ENCODE peak calls at places on chromosomes 6 and 20, in four cellular contexts. S is fibroblast of the aortic adventitia, G is cardiac fibroblast, X is body of pancreas. H is an unnamed sample.

GRCh38 chr6:170262481-170263088 is 28.3 kb downstream of the DLL1 start:
- DNase-seq in G (no peak), X (no peak), S (no peak), H (no peak)

GRCh38 chr20:53676987-53677386 is 83.3 kb upstream of the ZNF217 start:
- DNase-seq in X (no peak), S (no peak), G (no peak), H (no peak)

GRCh38 chr20:56393133-56393472 is 658 bp downstream of the CSTF1 start:
- DNase-seq in G (no peak), X (no peak), S (peak; percentile 25), H (no peak)

GRCh38 chr6:39420300-39421265 is 98.1 kb upstream of the KCNK16 start:
- DNase-seq in X (peak; percentile 74), S (no peak), G (peak; percentile 26), H (no peak)

GRCh38 chr20:4685923-4686221 is 35.8 kb upstream of the PRND start:
- DNase-seq in S (no peak), G (no peak), X (no peak), H (no peak)

GRCh38 chr6:87482382-87482781 is 9.6 kb downstream of the SLC35A1 start:
- DNase-seq in S (no peak), G (no peak), X (no peak), H (no peak)

GRCh38 chr6:144036064-144036873 is 28.2 kb upstream of the PLAGL1 start:
- DNase-seq in X (peak; percentile 17), S (peak; percentile 60), G (peak; percentile 52), H (peak; percentile 32)

GRCh38 chr6:151389640-151390275 is 1.6 kb downstream of the ZBTB2 start:
- DNase-seq in G (peak; percentile 79), X (peak; percentile 69), S (peak; percentile 77), H (peak; percentile 87)

GRCh38 chr20:25984933-25985332 is 288.3 kb upstream of the ZNF337 start:
- DNase-seq in X (peak; percentile 16), G (peak; percentile 37), S (no peak), H (peak; percentile 51)

GRCh38 chr6:101163611-101164010 is 229.9 kb upstream of the GRIK2 start:
- DNase-seq in G (peak; percentile 3), S (no peak), X (no peak), H (no peak)

GRCh38 chr20:37081717-37082289 is 14.0 kb downstream of the RBL1 start:
- DNase-seq in X (no peak), S (no peak), G (peak; percentile 25), H (no peak)
- TF ChIP-seq CTCF in X (no peak), S (peak; percentile 29), G (peak; percentile 29), H (peak; percentile 49)

GRCh38 chr6:35924146-35924545 is 3.2 kb upstream of the SRPK1 start:
- DNase-seq in X (no peak), S (no peak), G (no peak), H (no peak)

GRCh38 chr6:35920793-35921732 is at the start of gene SRPK1:
- DNase-seq in X (peak; percentile 93), S (peak; percentile 70), G (peak; percentile 84), H (peak; percentile 95)

GRCh38 chr6:35919085-35919826 is 1.6 kb downstream of the SRPK1 start:
- DNase-seq in X (peak; percentile 7), G (no peak), S (no peak), H (no peak)

GRCh38 chr6:35919827-35920751 is 809 bp downstream of the SRPK1 start:
- DNase-seq in X (peak; percentile 72), G (peak; percentile 58), S (peak; percentile 64), H (peak; percentile 75)

GRCh38 chr6:35922139-35922554 is 1.2 kb upstream of the SRPK1 start:
- DNase-seq in S (no peak), G (no peak), X (no peak), H (no peak)
- H3K4me3 ChIP-seq in S (no peak overlapping the region), G (no peak overlapping the region), X (no peak overlapping the region), H (no peak overlapping the region)

GRCh38 chr20:59403962-59404314 is 103.5 kb downstream of the EDN3 start:
- DNase-seq in X (no peak), S (no peak), G (no peak), H (no peak)
- TF ChIP-seq CTCF in X (no peak), S (no peak), G (no peak), H (no peak)

GRCh38 chr6:31946370-31946885 is 533 bp downstream of the CFB start:
- DNase-seq in G (no peak), S (no peak), X (no peak), H (no peak)
- H3K4me3 ChIP-seq in G (peak overlapping the region; percentile 20), S (peak overlapping the region; percentile 64), X (no peak overlapping the region), H (peak overlapping the region; percentile 39)

DNA sequence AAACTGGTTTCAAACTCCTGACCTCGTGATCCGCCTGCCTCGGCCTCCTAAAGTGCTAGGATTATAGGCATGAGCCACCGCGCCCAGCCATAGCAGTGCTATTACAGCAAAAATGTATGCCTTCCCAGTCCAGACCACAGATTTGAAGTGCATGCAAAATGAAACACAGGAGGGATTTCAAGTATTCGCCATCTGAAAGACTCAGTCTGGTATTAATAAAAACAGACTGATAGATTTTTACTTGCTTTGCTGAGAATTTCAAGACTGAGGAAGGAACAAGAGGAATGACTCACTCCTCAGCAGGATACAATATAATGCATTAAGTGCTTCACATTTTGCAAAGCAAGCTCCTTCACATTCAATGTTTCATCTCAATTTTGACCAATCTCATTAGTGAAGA is 134.9 kb downstream of the TMEM200A start:
- DNase-seq in G (peak; percentile 24), S (peak; percentile 89), X (no peak), H (peak; percentile 92)
- TF ChIP-seq CTCF in G (no peak), S (no peak), X (no peak), H (no peak)

DNA sequence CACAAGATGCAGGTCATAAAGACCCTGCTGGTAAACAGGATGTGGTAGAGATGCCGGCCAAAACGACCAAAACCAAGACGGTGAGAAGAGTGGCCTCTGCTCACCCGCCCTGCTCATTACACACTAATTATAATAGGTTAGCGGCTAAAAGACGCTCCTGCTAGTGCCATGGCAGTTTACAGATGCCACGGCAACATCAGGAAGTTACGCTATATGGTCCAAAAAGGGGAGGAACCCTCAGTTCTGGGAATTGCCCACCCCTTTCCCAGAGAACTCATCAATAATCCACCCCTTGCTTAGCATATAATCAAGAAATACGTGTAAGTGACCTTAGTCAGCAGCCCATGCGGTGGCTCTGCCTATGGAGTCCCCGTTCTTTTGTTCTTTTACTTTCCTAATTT is 17.6 kb downstream of the BHLHE23 start:
- DNase-seq in G (no peak), S (no peak), X (no peak), H (no peak)
- H3K4me3 ChIP-seq in G (no peak overlapping the region), S (no peak overlapping the region), X (no peak overlapping the region), H (no peak overlapping the region)

GRCh38 chr6:157070403-157071107 is 252.8 kb downstream of the TMEM242 start:
- DNase-seq in G (peak; percentile 48), S (peak; percentile 71), X (no peak), H (no peak)
- TF ChIP-seq CTCF in G (no peak), S (no peak), X (no peak), H (no peak)

GRCh38 chr6:134161036-134161435 is 108.6 kb upstream of the SLC2A12 start:
- DNase-seq in X (no peak), G (no peak), S (peak; percentile 47), H (peak; percentile 29)
- H3K4me3 ChIP-seq in X (no peak overlapping the region), G (no peak overlapping the region), S (no peak overlapping the region), H (no peak overlapping the region)

GRCh38 chr20:48295445-48295903 is 510.2 kb upstream of the SULF2 start:
- DNase-seq in X (peak; percentile 49), G (peak; percentile 97), S (peak; percentile 98), H (peak; percentile 93)
- TF ChIP-seq CTCF in X (no peak), G (no peak), S (peak; percentile 45), H (peak; percentile 50)